ENCODE peak calls at places on chromosome 21, in five cellular contexts. Z is amygdala, I is NCI-H748 treated with DMSO at 0.1 percent for 48 hours, P is BJ, Y is psoas muscle. A is an unnamed sample.

GRCh38 chr21:25838809-25839208 is 104.0 kb downstream of the GABPA start:
- DNase-seq in I (no peak), P (no peak), Z (no peak), Y (no peak), A (no peak)

GRCh38 chr21:29338256-29338655 is 39.5 kb downstream of the BACH1 start:
- DNase-seq in I (no peak), Y (no peak), Z (no peak), P (no peak), A (no peak)

GRCh38 chr21:41167348-41168342 is at the start of gene BACE2:
- DNase-seq in P (no peak), I (peak; percentile 18), Y (peak; percentile 83), Z (peak; percentile 37), A (no peak)

GRCh38 chr21:31176725-31177124 is 138.4 kb upstream of the KRTAP19-8 start:
- DNase-seq in Y (no peak), Z (no peak), P (no peak), I (no peak), A (no peak)

GRCh38 chr21:42644223-42645208 is 8.9 kb upstream of the PDE9A start:
- DNase-seq in I (no peak), Z (no peak), P (no peak), Y (no peak), A (no peak)

GRCh38 chr21:38797470-38797869 is 8.3 kb upstream of the ETS2 start:
- DNase-seq in P (no peak), I (no peak), Z (no peak), Y (no peak), A (no peak)

GRCh38 chr21:36463204-36463603 is 16.7 kb downstream of the CLDN14 start:
- DNase-seq in Z (no peak), Y (no peak), P (no peak), I (no peak), A (no peak)

GRCh38 chr21:42454221-42454570 is 41.8 kb downstream of the RSPH1 start:
- DNase-seq in Y (no peak), I (no peak), Z (no peak), P (no peak), A (no peak)

GRCh38 chr21:46472246-46472645 is 13.6 kb downstream of the DIP2A start:
- DNase-seq in P (no peak), I (no peak), Y (no peak), Z (no peak), A (no peak)

GRCh38 chr21:41632748-41633475 is 125.0 kb upstream of the TMPRSS2 start:
- DNase-seq in Y (no peak), Z (no peak), I (no peak), P (no peak), A (no peak)

GRCh38 chr21:36747815-36748381 is 49.0 kb downstream of the SIM2 start:
- DNase-seq in Y (peak; percentile 40), I (peak; percentile 29), P (no peak), Z (peak; percentile 62), A (no peak)

GRCh38 chr21:15870819-15871218 is 141.0 kb downstream of the USP25 start:
- DNase-seq in Z (no peak), I (no peak), Y (no peak), P (no peak), A (peak; percentile 33)

GRCh38 chr21:28156590-28156989 is 836.1 kb downstream of the LTN1 start:
- DNase-seq in P (no peak), I (no peak), Y (no peak), Z (no peak), A (no peak)

GRCh38 chr21:14900058-14900457 is 164.7 kb downstream of the NRIP1 start:
- DNase-seq in Y (no peak), I (no peak), Z (no peak), P (no peak), A (no peak)

GRCh38 chr21:33661146-33661545 is 18.8 kb downstream of the ITSN1 start:
- DNase-seq in P (no peak), Y (no peak), Z (no peak), I (no peak), A (no peak)

GRCh38 chr21:43740497-43741156 is 21.7 kb downstream of the PDXK start:
- DNase-seq in Y (no peak), I (no peak), Z (peak; percentile 79), P (no peak), A (no peak)

GRCh38 chr21:44990921-44991320 is 51.1 kb downstream of the SLX9 start:
- DNase-seq in I (no peak), P (no peak), Y (peak; percentile 15), Z (no peak), A (no peak)

GRCh38 chr21:15932681-15933200 is 203.0 kb downstream of the USP25 start:
- DNase-seq in P (no peak), Z (no peak), I (no peak), Y (no peak), A (no peak)

GRCh38 chr21:32524010-32524719 is 61.2 kb downstream of the TCP10L start:
- DNase-seq in Z (no peak), I (no peak), Y (peak; percentile 35), P (peak; percentile 80), A (no peak)

GRCh38 chr21:37636152-37636860 is 269.7 kb downstream of the DYRK1A start:
- DNase-seq in Z (no peak), P (peak; percentile 87), Y (no peak), I (no peak), A (no peak)

GRCh38 chr21:36744560-36745231 is 45.8 kb downstream of the SIM2 start:
- DNase-seq in P (no peak), I (no peak), Z (peak; percentile 43), Y (no peak), A (no peak)

GRCh38 chr21:31599563-31599962 is 59.9 kb upstream of the SOD1 start:
- DNase-seq in Y (no peak), I (no peak), P (no peak), Z (no peak), A (no peak)

GRCh38 chr21:35229290-35229689 is 180.2 kb upstream of the RUNX1 start:
- DNase-seq in Y (no peak), P (no peak), I (no peak), Z (no peak), A (no peak)

GRCh38 chr21:46193829-46194373 is 9.6 kb upstream of the SPATC1L start:
- DNase-seq in P (no peak), Y (no peak), I (no peak), Z (no peak), A (no peak)

GRCh38 chr21:45698493-45698947 is 55.0 kb downstream of the PCBP3 start:
- DNase-seq in Y (peak; percentile 36), I (no peak), P (peak; percentile 63), Z (no peak), A (no peak)

GRCh38 chr21:30463713-30464112 is 16.5 kb downstream of the KRTAP19-1 start:
- DNase-seq in P (no peak), Z (no peak), I (no peak), Y (no peak), A (peak; percentile 6)

GRCh38 chr21:33383056-33383888 is 19.9 kb upstream of the IFNGR2 start:
- DNase-seq in Y (peak; percentile 63), I (no peak), Z (peak; percentile 19), P (no peak), A (peak; percentile 96)

GRCh38 chr21:45385549-45386050 is 19.4 kb upstream of the COL18A1 start:
- DNase-seq in P (no peak), I (no peak), Y (peak; percentile 7), Z (no peak), A (no peak)

GRCh38 chr21:35190201-35190701 is 141.1 kb upstream of the RUNX1 start:
- DNase-seq in Z (no peak), I (no peak), P (no peak), Y (no peak), A (no peak)

GRCh38 chr21:46317710-46318463 is 5.8 kb downstream of the C21orf58 start:
- DNase-seq in Y (no peak), P (no peak), I (peak; percentile 68), Z (no peak), A (no peak)

GRCh38 chr21:43291347-43291950 is 122.6 kb downstream of the CRYAA start:
- DNase-seq in Z (no peak), P (no peak), I (no peak), Y (peak; percentile 8), A (no peak)

GRCh38 chr21:31656199-31657095 is 3.0 kb upstream of the SOD1 start:
- DNase-seq in I (no peak), Y (no peak), Z (no peak), P (no peak), A (no peak)

GRCh38 chr21:41638201-41638790 is 128.6 kb downstream of the RIPK4 start:
- DNase-seq in Z (no peak), I (no peak), P (no peak), Y (no peak), A (no peak)

GRCh38 chr21:16633851-16634521 is 878.9 kb upstream of the CXADR start:
- DNase-seq in Y (no peak), P (no peak), Z (no peak), I (no peak), A (no peak)

GRCh38 chr21:19236209-19236608 is 832.6 kb upstream of the TMPRSS15 start:
- DNase-seq in Z (no peak), I (no peak), Y (no peak), P (no peak), A (no peak)

GRCh38 chr21:16308269-16308668 is 578.5 kb downstream of the USP25 start:
- DNase-seq in I (no peak), Y (no peak), P (no peak), Z (no peak), A (no peak)

GRCh38 chr21:18810136-18810535 is 406.6 kb upstream of the TMPRSS15 start:
- DNase-seq in Y (no peak), Z (no peak), P (no peak), I (no peak), A (no peak)

GRCh38 chr21:14403681-14404318 is 20.9 kb upstream of the HSPA13 start:
- DNase-seq in I (peak; percentile 15), P (no peak), Y (no peak), Z (no peak), A (peak; percentile 45)

GRCh38 chr21:41171210-41171609 is 3.2 kb downstream of the BACE2 start:
- DNase-seq in I (no peak), P (no peak), Y (peak; percentile 35), Z (no peak), A (no peak)

GRCh38 chr21:35511298-35512162 is 462.4 kb upstream of the RUNX1 start:
- DNase-seq in Z (no peak), P (no peak), Y (no peak), I (no peak), A (no peak)

A was measured in OCI-LY7.